ENCODE peak calls at places on chromosome 11, in four cellular contexts. U is ovary, Y is body of pancreas, W is IMR-90. V is an unnamed sample.

GRCh38 chr11:125423247-125423849 is 72.7 kb downstream of the FEZ1 start:
- DNase-seq in U (no peak), Y (no peak), W (no peak), V (no peak)

GRCh38 chr11:131165036-131165435 is 205.4 kb upstream of the NTM start:
- DNase-seq in Y (no peak), U (no peak), W (no peak), V (no peak)

GRCh38 chr11:31815743-31816466 is 4.8 kb upstream of the PAX6 start:
- DNase-seq in Y (no peak), U (no peak), W (no peak), V (no peak)

GRCh38 chr11:33006010-33006409 is 9.7 kb upstream of the DEPDC7 start:
- DNase-seq in U (no peak), Y (no peak), W (no peak), V (no peak)

GRCh38 chr11:110112457-110112856 is 19.3 kb downstream of the ZC3H12C start:
- DNase-seq in U (no peak), W (no peak), Y (no peak), V (no peak)

GRCh38 chr11:132099692-132100091 is 729.3 kb downstream of the NTM start:
- DNase-seq in W (no peak), Y (no peak), U (no peak), V (no peak)

GRCh38 chr11:27672836-27673464 is 27.3 kb downstream of the BDNF start:
- DNase-seq in Y (no peak), W (peak; percentile 70), U (no peak), V (no peak)

GRCh38 chr11:94106699-94107098 is 21.9 kb upstream of the PANX1 start:
- DNase-seq in Y (no peak), W (no peak), U (no peak), V (peak; percentile 40)

GRCh38 chr11:102386376-102386775 is 39.4 kb downstream of the BIRC2 start:
- DNase-seq in U (no peak), W (peak; percentile 17), Y (no peak), V (no peak)

GRCh38 chr11:119726585-119727522 is 2.1 kb downstream of the NECTIN1 start:
- DNase-seq in W (no peak), U (no peak), Y (peak; percentile 43), V (no peak)

GRCh38 chr11:123561046-123561781 is 93.2 kb downstream of the SCN3B start:
- DNase-seq in Y (peak; percentile 50), U (peak; percentile 83), W (peak; percentile 56), V (peak; percentile 60)

GRCh38 chr11:123736769-123737168 is 4.7 kb downstream of the ZNF202 start:
- DNase-seq in U (no peak), Y (no peak), W (no peak), V (no peak)

GRCh38 chr11:100849009-100849913 is 162.2 kb downstream of the ARHGAP42 start:
- DNase-seq in U (no peak), W (peak; percentile 91), Y (no peak), V (no peak)

GRCh38 chr11:78762105-78762504 is 187.4 kb upstream of the NARS2 start:
- DNase-seq in U (no peak), W (no peak), Y (no peak), V (no peak)

GRCh38 chr11:34065505-34066203 is 14.1 kb downstream of the CAPRIN1 start:
- DNase-seq in W (peak; percentile 59), U (no peak), Y (no peak), V (no peak)

GRCh38 chr11:73085189-73085875 is 56.8 kb downstream of the FCHSD2 start:
- DNase-seq in Y (no peak), W (peak; percentile 63), U (no peak), V (no peak)

GRCh38 chr11:65260302-65260701 is 1.5 kb upstream of the POLA2 start:
- DNase-seq in Y (no peak), U (no peak), W (no peak), V (no peak)

GRCh38 chr11:113470233-113470632 is 5.0 kb downstream of the DRD2 start:
- DNase-seq in Y (no peak), U (no peak), W (no peak), V (no peak)

GRCh38 chr11:17848709-17849108 is 114.1 kb downstream of the KCNC1 start:
- DNase-seq in U (no peak), W (no peak), Y (no peak), V (no peak)

GRCh38 chr11:73838443-73839122 is 38.1 kb downstream of the COA4 start:
- DNase-seq in U (no peak), Y (no peak), W (peak; percentile 50), V (no peak)

GRCh38 chr11:64900263-64900678 is 16.7 kb downstream of the ATG2A start:
- DNase-seq in Y (no peak), U (no peak), W (peak; percentile 13), V (no peak)

GRCh38 chr11:3057069-3057963 is at the start of gene CARS1:
- DNase-seq in U (peak; percentile 96), Y (peak; percentile 95), W (peak; percentile 93), V (peak; percentile 97)
- TF ChIP-seq POLR2A in U (peak; percentile 43), Y (peak; percentile 74), W (peak; percentile 96), V (no peak)

DNA sequence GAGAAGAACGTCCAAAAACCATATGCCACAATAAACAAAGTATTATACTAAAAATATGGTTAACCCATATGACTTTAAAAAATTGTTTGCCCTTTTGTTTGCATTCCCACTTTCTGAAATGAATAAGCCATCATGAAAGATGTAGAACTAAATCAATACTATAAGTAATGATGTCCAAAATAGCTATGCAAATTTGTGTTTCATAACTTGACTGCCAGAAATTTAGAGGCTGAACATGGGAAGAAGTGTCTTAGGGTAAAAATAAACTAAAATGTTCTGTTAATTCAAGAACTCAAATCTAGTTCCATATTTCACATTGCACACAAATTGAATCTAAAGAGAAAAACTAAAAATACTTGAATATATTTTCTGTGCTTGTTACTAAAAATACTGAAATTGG is 43.6 kb downstream of the FANCF start:
- DNase-seq in W (no peak), U (no peak), Y (no peak), V (no peak)
- H3K27ac ChIP-seq in W (no peak overlapping the region), U (no peak overlapping the region), Y (no peak overlapping the region), V (no peak overlapping the region)

GRCh38 chr11:46618789-46619188 is 1.4 kb downstream of the ATG13 start:
- DNase-seq in W (no peak), Y (no peak), U (no peak), V (no peak)

GRCh38 chr11:46616551-46617450 is at the start of gene HARBI1:
- DNase-seq in Y (peak; percentile 91), W (peak; percentile 85), U (peak; percentile 91), V (peak; percentile 92)

GRCh38 chr11:46615756-46616155 is 1.3 kb downstream of the HARBI1 start:
- DNase-seq in U (no peak), Y (no peak), W (peak; percentile 54), V (no peak)

GRCh38 chr11:46612326-46612725 is 4.7 kb downstream of the HARBI1 start:
- DNase-seq in Y (no peak), U (no peak), W (no peak), V (no peak)

DNA sequence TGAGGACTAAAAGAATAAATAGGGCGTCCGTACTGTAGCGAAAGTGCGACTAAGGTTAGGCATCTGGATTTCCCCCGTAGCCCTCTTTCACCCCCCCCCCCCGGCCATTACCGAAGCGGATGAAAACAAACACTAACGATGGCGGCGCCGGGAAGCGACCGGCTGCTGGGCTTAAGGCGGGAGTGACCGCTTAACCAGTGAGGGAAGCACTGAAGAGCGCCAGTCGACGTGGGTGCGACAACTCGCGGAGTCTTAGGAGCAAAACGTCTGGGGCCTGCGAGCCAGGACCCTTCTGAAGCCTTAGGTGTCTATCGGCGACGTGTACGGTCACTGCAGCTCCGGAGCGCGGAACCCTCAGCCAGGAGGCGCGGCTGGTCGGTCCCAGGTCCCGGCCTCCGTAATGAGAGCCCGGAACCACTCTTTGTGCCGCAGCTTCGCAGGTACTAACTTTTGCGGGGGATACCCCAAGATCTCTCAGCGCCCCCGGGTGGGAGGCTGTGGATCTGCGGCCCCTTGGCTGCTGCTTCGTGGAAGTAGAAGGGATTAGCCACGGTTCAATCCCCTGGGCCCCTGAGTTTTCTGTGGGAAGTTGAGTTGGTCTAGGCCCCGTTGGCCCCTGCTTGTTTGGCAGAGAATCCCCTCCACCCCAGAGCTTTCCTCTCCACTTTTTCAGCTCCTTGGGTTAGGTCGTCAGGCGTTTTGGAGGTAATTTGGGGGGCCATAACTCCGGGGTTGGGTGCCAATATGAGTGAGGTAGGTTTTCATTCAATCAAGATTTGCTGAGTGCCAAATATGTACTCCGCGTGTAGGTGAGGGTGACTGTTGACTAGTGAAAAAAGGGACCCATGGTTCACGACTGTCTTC is at the start of gene ATG13:
- DNase-seq in W (peak; percentile 67), Y (peak; percentile 80), U (peak; percentile 83), V (peak; percentile 75)
- H3K4me1 ChIP-seq in W (peaks cover 5% of the 10 kb centered on the region), Y (peaks cover 35% of the 10 kb centered on the region), U (peaks cover 1% of the 10 kb centered on the region), V (peaks cover 25% of the 10 kb centered on the region)

DNA sequence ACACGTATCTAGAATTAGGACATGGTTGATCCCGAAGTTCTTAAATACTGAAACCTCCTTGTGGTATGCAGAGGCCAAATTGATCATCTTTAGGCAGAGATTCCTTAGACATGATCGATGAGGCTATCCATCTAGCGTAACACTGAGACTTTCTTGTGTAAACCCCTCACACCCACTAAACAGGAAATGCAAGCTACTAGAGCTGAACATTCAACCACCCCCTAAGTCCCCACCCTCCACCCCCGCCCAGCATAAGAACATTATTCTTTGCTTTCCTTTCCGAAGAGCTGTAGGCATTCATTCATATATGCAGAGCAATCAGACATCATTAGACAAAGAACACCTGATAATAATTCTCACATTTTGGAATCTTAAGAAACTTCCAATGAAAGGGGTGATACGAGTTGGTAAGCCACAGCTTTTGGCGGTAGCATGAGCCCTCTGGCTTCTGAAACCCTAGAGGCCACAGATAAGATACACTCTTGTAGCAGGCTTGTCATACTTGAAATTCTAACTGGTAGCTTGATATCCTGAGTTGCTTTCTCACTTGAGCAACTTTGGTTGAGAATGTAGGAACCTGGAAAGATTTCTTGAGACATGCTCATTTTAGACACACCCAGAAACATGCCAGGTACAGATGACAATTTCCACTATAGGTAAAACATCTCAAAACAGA is 42.2 kb downstream of the FLI1 start:
- DNase-seq in Y (no peak), U (no peak), W (no peak), V (no peak)
- TF ChIP-seq POLR2A in Y (no peak), U (no peak), W (no peak), V (no peak)

GRCh38 chr11:46293066-46293465 is 15.6 kb downstream of the CREB3L1 start:
- DNase-seq in U (no peak), Y (no peak), W (no peak), V (no peak)
- H3K27ac ChIP-seq in U (no peak overlapping the region), Y (no peak overlapping the region), W (peak overlapping the region; percentile 98), V (no peak overlapping the region)

DNA sequence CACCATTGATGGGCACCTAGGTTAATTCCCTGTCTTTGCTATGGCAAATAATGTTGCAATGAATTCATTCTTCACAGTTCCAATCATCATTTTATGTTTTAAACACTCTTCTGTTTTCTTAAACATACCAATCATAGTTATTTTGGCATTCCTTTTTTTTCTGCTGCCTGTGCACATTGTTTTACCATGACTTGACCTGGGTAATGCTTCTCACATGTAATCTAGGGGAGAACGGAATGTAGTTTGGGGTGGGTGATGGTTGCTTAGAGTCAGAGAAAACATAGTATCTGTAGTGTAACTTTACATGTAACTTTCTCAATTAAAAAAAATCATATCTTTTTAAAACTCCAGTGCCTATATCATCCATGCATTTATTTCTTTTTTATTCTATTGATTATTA is 1945.3 kb upstream of the RAG2 start:
- DNase-seq in U (no peak), W (peak; percentile 41), Y (no peak), V (no peak)
- H3K4me1 ChIP-seq in U (no peaks in the 10 kb centered on the region), W (no peaks in the 10 kb centered on the region), Y (no peaks in the 10 kb centered on the region), V (no peaks in the 10 kb centered on the region)

DNA sequence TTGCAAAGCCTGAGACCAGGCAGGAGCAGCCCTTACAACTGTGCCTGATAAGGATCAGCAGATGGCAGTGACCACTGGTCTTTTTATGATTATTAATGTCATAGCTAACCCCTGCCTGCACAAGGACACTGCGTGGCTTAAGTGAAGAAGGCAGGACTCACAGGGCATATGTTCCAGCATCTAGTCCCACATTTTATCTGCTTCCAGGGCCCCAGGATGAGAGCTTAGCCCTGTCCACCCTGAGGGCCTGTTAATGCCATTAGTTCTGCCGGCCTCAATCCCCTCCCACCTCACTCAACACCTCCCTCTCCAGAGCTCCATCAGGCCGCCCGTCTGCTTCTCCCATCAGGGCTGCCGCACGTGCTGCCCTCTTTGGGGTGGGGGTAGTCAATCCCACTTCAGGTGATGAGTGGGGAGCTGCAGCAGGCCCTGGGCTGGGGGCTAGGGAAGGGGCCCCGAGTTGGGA is 33.1 kb upstream of the TSPAN18 start:
- DNase-seq in U (no peak), W (no peak), Y (no peak), V (no peak)
- TF ChIP-seq POLR2A in U (no peak), W (no peak), Y (no peak), V (no peak)

V was measured in heart left ventricle.